ENCODE peak calls at places on chromosomes 6 and 20, in nine cellular contexts. J is CD4-positive, alpha-beta T cell; Y is substantia nigra; A is CD8-positive, alpha-beta memory T cell; W is coronary artery; S is PC-9; H is fibroblast of lung; U is heart left ventricle; N is RWPE1. I is an unnamed sample.

GRCh38 chr20:12395404-12396159 is 477.9 kb downstream of the BTBD3 start:
- DNase-seq in H (no peak), Y (no peak), S (peak), N (no peak), U (no peak), W (no peak), J (no peak), A (no peak), I (no peak)

GRCh38 chr6:159788757-159789376 is 535 bp downstream of the TCP1 start:
- DNase-seq in J (peak), H (peak), Y (no peak), U (peak), A (peak), N (peak), S (peak), W (peak), I (peak)

GRCh38 chr20:34058831-34059230 is 53.2 kb downstream of the EIF2S2 start:
- DNase-seq in H (no peak), J (no peak), A (no peak), Y (no peak), U (no peak), W (no peak), S (no peak), N (no peak), I (no peak)

GRCh38 chr6:170221753-170222400 is 69.0 kb downstream of the DLL1 start:
- DNase-seq in Y (no peak), A (no peak), S (no peak), J (no peak), U (no peak), W (no peak), H (no peak), N (no peak), I (no peak)

GRCh38 chr6:93624408-93624807 is 205.0 kb upstream of the EPHA7 start:
- DNase-seq in W (no peak), A (no peak), H (no peak), S (no peak), J (no peak), U (no peak), Y (peak), N (no peak), I (no peak)

GRCh38 chr20:32457476-32457986 is 99.4 kb downstream of the ASXL1 start:
- DNase-seq in W (no peak), N (peak), H (peak), Y (peak), J (no peak), A (no peak), S (no peak), U (peak), I (peak)

GRCh38 chr6:28545955-28546354 is 20.3 kb downstream of the GPX5 start:
- DNase-seq in Y (no peak), U (no peak), J (no peak), N (no peak), A (no peak), H (no peak), W (no peak), S (no peak), I (no peak)

GRCh38 chr6:43811101-43812099 is 41.4 kb downstream of the VEGFA start:
- DNase-seq in A (no peak), Y (no peak), H (no peak), N (no peak), U (no peak), J (no peak), W (no peak), S (no peak), I (no peak)

GRCh38 chr20:61931476-61932198 is 134.0 kb downstream of the TAF4 start:
- DNase-seq in U (peak), Y (no peak), W (no peak), A (no peak), J (no peak), S (no peak), N (no peak), H (no peak), I (peak)

GRCh38 chr6:156791261-156791850 is 14.2 kb downstream of the ARID1B start:
- DNase-seq in N (peak), J (no peak), H (peak), U (no peak), W (no peak), A (no peak), Y (no peak), S (no peak), I (no peak)

GRCh38 chr6:12060780-12061619 is 48.9 kb downstream of the HIVEP1 start:
- DNase-seq in A (peak), W (no peak), H (peak), S (no peak), U (peak), Y (peak), N (peak), J (peak), I (peak)

GRCh38 chr6:113936093-113936934 is 34.6 kb downstream of the HDAC2 start:
- DNase-seq in U (no peak), J (no peak), S (peak), N (peak), Y (no peak), H (peak), W (no peak), A (no peak), I (no peak)

GRCh38 chr20:16459019-16459700 is 114.1 kb downstream of the KIF16B start:
- DNase-seq in Y (no peak), J (no peak), H (peak), A (no peak), U (no peak), S (no peak), W (no peak), N (peak), I (peak)

GRCh38 chr6:356828-357251 is 34.7 kb upstream of the IRF4 start:
- DNase-seq in H (no peak), W (no peak), Y (no peak), J (no peak), N (no peak), S (no peak), A (no peak), U (peak), I (no peak)

GRCh38 chr6:36853325-36853724 is 14.1 kb upstream of the CPNE5 start:
- DNase-seq in N (peak), H (peak), Y (no peak), S (peak), U (no peak), W (no peak), A (no peak), J (no peak), I (no peak)

GRCh38 chr6:161941565-161941964 is 667.7 kb upstream of the AGPAT4 start:
- DNase-seq in H (no peak), A (no peak), J (no peak), U (no peak), S (no peak), W (no peak), Y (no peak), N (no peak), I (no peak)

GRCh38 chr6:43759926-43760798 is 9.8 kb upstream of the VEGFA start:
- DNase-seq in U (no peak), Y (no peak), S (no peak), H (no peak), W (no peak), J (no peak), N (no peak), A (no peak), I (no peak)

GRCh38 chr6:158143700-158144099 is 24.4 kb downstream of the SERAC1 start:
- DNase-seq in N (no peak), W (no peak), A (no peak), H (peak), S (no peak), J (no peak), Y (no peak), U (no peak), I (no peak)

GRCh38 chr20:38217791-38218565 is 42.6 kb downstream of the KIAA1755 start:
- DNase-seq in J (no peak), U (no peak), A (no peak), S (peak), W (peak), N (peak), Y (no peak), H (peak), I (peak)

GRCh38 chr6:29828471-29828797 is 809 bp downstream of the HLA-G start:
- DNase-seq in J (no peak), A (no peak), S (no peak), W (no peak), N (no peak), U (no peak), H (no peak), Y (no peak), I (no peak)

GRCh38 chr6:151948007-151948745 is 140.7 kb downstream of the ESR1 start:
- DNase-seq in S (no peak), N (no peak), Y (no peak), H (no peak), W (no peak), A (no peak), J (no peak), U (no peak), I (no peak)

GRCh38 chr6:158312672-158313397 is 570 bp downstream of the TULP4 start:
- DNase-seq in A (no peak), U (no peak), S (no peak), W (no peak), J (no peak), N (no peak), H (no peak), Y (no peak), I (no peak)

GRCh38 chr20:33433465-33433864 is 10.1 kb downstream of the SNTA1 start:
- DNase-seq in A (no peak), H (no peak), Y (peak), U (peak), N (no peak), W (peak), J (no peak), S (peak), I (peak)

GRCh38 chr20:48236001-48236400 is 450.7 kb upstream of the SULF2 start:
- DNase-seq in S (no peak), A (no peak), W (no peak), Y (no peak), U (no peak), N (no peak), H (no peak), J (no peak), I (no peak)

GRCh38 chr6:24763578-24763977 is 11.2 kb upstream of the GMNN start:
- DNase-seq in U (no peak), S (no peak), J (no peak), Y (no peak), N (no peak), A (no peak), W (no peak), H (no peak), I (no peak)

GRCh38 chr6:5175195-5175594 is 85.6 kb downstream of the LYRM4 start:
- DNase-seq in N (no peak), S (no peak), A (no peak), Y (no peak), W (no peak), J (no peak), U (no peak), H (no peak), I (no peak)

GRCh38 chr6:90383212-90383611 is 86.6 kb upstream of the BACH2 start:
- DNase-seq in W (no peak), Y (no peak), H (no peak), N (no peak), A (no peak), S (no peak), U (no peak), J (no peak), I (no peak)

GRCh38 chr6:139926711-139927110 is 552.3 kb upstream of the CITED2 start:
- DNase-seq in U (no peak), N (no peak), A (no peak), S (no peak), W (no peak), J (no peak), H (peak), Y (no peak), I (no peak)

GRCh38 chr6:160832422-160832821 is 130.4 kb downstream of the PLG start:
- DNase-seq in J (no peak), H (no peak), Y (no peak), U (no peak), S (no peak), A (no peak), N (no peak), W (no peak), I (no peak)

GRCh38 chr20:13353261-13353945 is 132.3 kb downstream of the ISM1 start:
- DNase-seq in U (no peak), J (no peak), N (no peak), Y (no peak), W (no peak), H (peak), A (no peak), S (no peak), I (no peak)

GRCh38 chr20:44532981-44533331 is 11.1 kb upstream of the SERINC3 start:
- DNase-seq in U (no peak), H (peak), W (no peak), N (no peak), A (no peak), Y (no peak), S (no peak), J (no peak), I (no peak)

GRCh38 chr6:27096834-27097511 is 150.5 kb upstream of the PRSS16 start:
- DNase-seq in Y (no peak), J (no peak), U (peak), H (peak), S (peak), N (peak), W (no peak), A (no peak), I (peak)

GRCh38 chr20:1934578-1935573 is 39.7 kb downstream of the SIRPA start:
- DNase-seq in U (no peak), S (no peak), Y (no peak), N (peak), J (no peak), W (peak), A (no peak), H (peak), I (peak)

GRCh38 chr6:169960003-169960344 is 208.6 kb downstream of the ERMARD start:
- DNase-seq in N (no peak), A (no peak), S (no peak), W (peak), J (no peak), U (no peak), Y (no peak), H (no peak), I (no peak)

GRCh38 chr20:7950387-7950786 is 10.1 kb upstream of the HAO1 start:
- DNase-seq in Y (no peak), A (no peak), H (no peak), U (no peak), S (no peak), N (no peak), J (no peak), W (no peak), I (no peak)

GRCh38 chr6:13304580-13305255 is 23.6 kb downstream of the TBC1D7 start:
- DNase-seq in J (no peak), U (no peak), A (no peak), S (no peak), H (no peak), W (no peak), N (no peak), Y (peak), I (no peak)

GRCh38 chr6:109768485-109768884 is 77.4 kb downstream of the FIG4 start:
- DNase-seq in H (peak), Y (no peak), S (no peak), U (no peak), J (no peak), W (no peak), A (no peak), N (no peak), I (no peak)

GRCh38 chr6:111987295-111987694 is 66.6 kb upstream of the CCN6 start:
- DNase-seq in W (no peak), J (no peak), Y (no peak), N (peak), A (no peak), H (no peak), S (no peak), U (no peak), I (no peak)
- H3K27ac ChIP-seq in W (no peak), J (no peak), Y (no peak), N (no peak), A (no peak), H (no peak), S (no peak), U (no peak), I (no peak)

DNA sequence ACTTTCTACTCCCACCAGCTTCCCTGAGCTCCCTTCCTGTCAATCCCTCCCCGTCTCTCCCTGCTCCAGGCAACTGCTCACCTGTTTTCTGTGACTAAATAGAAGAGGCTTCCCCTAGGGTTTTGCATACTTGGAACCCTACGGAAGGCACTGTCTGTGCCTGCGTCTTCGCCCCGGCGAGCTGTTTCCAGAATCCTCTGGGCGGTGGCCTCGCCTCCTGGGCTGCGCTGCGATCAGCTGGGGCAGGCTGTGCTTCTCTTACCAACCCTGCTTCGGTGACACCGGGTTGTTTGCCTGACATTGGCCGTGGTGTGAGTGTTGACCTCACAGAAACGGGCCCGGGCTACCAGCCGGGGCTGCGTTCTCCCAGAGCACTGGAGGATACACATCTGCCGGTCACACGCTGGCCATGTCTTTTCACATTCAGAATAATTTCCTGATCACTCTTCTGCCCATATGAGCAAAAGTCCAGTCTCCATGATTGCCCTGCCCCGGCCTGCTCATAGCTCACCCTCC is 29.4 kb upstream of the CCR6 start:
- DNase-seq in N (no peak), H (no peak), S (no peak), J (no peak), W (no peak), Y (no peak), U (no peak), A (no peak), I (no peak)
- H3K27ac ChIP-seq in N (no peak), H (no peak), S (no peak), J (peak), W (no peak), Y (no peak), U (no peak), A (peak), I (no peak)

DNA sequence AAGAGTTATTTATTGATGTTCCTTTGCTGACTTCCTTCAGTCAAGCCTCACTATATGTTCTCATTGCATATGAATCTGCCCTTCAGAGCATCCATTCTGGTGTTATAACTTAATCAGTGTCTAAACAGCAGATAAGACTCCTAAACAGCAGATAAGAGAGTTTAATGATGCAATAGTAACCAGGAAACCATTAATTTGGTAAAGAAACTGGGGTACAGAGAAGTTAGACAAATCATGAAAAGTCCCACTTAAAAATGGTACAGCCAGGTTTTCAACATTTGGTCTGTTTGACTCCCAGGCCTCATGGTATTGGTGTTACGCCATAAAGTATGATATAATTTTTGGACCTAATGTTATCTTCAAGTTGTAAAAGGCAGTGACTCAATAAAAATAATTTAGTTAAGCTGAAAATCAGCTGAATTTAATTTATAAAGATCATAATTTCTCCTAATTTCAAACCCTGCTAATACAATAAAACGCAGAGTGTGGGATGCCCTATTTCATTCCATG is 127.4 kb upstream of the DST start:
- DNase-seq in H (peak), U (no peak), A (no peak), S (no peak), N (no peak), Y (no peak), J (no peak), W (no peak), I (no peak)
- H3K27ac ChIP-seq in H (no peak), U (peak), A (no peak), S (no peak), N (no peak), Y (no peak), J (no peak), W (no peak), I (peak)

GRCh38 chr6:148999921-149000589 is 253.2 kb downstream of the UST start:
- DNase-seq in U (peak), W (peak), N (peak), S (peak), A (no peak), Y (no peak), J (no peak), H (peak), I (peak)

GRCh38 chr6:148999501-148999900 is 252.7 kb downstream of the UST start:
- DNase-seq in H (peak), Y (no peak), W (no peak), U (no peak), N (peak), S (no peak), A (no peak), J (no peak), I (no peak)

GRCh38 chr6:148997863-148998262 is 251.0 kb downstream of the UST start:
- DNase-seq in H (peak), U (no peak), A (no peak), W (no peak), J (no peak), S (no peak), N (no peak), Y (no peak), I (no peak)

GRCh38 chr6:148998704-148999103 is 251.9 kb downstream of the UST start:
- DNase-seq in U (no peak), J (no peak), Y (no peak), N (no peak), W (no peak), H (no peak), S (no peak), A (no peak), I (no peak)

GRCh38 chr6:148996815-148997214 is 250.0 kb downstream of the UST start:
- DNase-seq in A (no peak), W (no peak), H (no peak), J (no peak), N (no peak), S (no peak), U (no peak), Y (no peak), I (no peak)
- H3K27ac ChIP-seq in A (no peak), W (no peak), H (no peak), J (no peak), N (no peak), S (no peak), U (no peak), Y (no peak), I (no peak)

I was measured in psoas muscle.